ENCODE peak calls at places on chromosome 6, in four cellular contexts. One of them, this sample, is unnamed.

GRCh38 chr6:129853996-129854711 is 7.0 kb downstream of the TMEM244 start:
- DNase-seq in CD4-positive, alpha-beta memory T cell: no peak
- DNase-seq in SK-N-MC: no peak
- DNase-seq in transverse colon: no peak
- DNase-seq in this sample: no peak

GRCh38 chr6:113632220-113632864 is 224.8 kb upstream of the MARCKS start:
- DNase-seq in CD4-positive, alpha-beta memory T cell: no peak
- DNase-seq in SK-N-MC: no peak
- DNase-seq in transverse colon: peak; percentile 54
- DNase-seq in this sample: peak; percentile 79

GRCh38 chr6:24484657-24485318 is 4.6 kb downstream of the GPLD1 start:
- DNase-seq in CD4-positive, alpha-beta memory T cell: no peak
- DNase-seq in SK-N-MC: no peak
- DNase-seq in transverse colon: no peak
- DNase-seq in this sample: no peak

GRCh38 chr6:157893238-157893637 is 70.2 kb downstream of the SNX9 start:
- DNase-seq in CD4-positive, alpha-beta memory T cell: peak; percentile 51
- DNase-seq in SK-N-MC: no peak
- DNase-seq in transverse colon: no peak
- DNase-seq in this sample: no peak

GRCh38 chr6:55705381-55705780 is 126.4 kb upstream of the HMGCLL1 start:
- DNase-seq in CD4-positive, alpha-beta memory T cell: no peak
- DNase-seq in SK-N-MC: no peak
- DNase-seq in transverse colon: no peak
- DNase-seq in this sample: no peak

GRCh38 chr6:50467931-50468330 is 245.4 kb upstream of the TFAP2D start:
- DNase-seq in CD4-positive, alpha-beta memory T cell: no peak
- DNase-seq in SK-N-MC: no peak
- DNase-seq in transverse colon: no peak
- DNase-seq in this sample: no peak

GRCh38 chr6:4937414-4937813 is 66.4 kb downstream of the RPP40 start:
- DNase-seq in CD4-positive, alpha-beta memory T cell: no peak
- DNase-seq in SK-N-MC: no peak
- DNase-seq in transverse colon: no peak
- DNase-seq in this sample: no peak

GRCh38 chr6:13924949-13925881 is at the start of gene RNF182:
- DNase-seq in CD4-positive, alpha-beta memory T cell: peak; percentile 8
- DNase-seq in SK-N-MC: no peak
- DNase-seq in transverse colon: peak; percentile 23
- DNase-seq in this sample: peak; percentile 33

GRCh38 chr6:25346064-25346463 is 66.9 kb downstream of the CARMIL1 start:
- DNase-seq in CD4-positive, alpha-beta memory T cell: no peak
- DNase-seq in SK-N-MC: no peak
- DNase-seq in transverse colon: no peak
- DNase-seq in this sample: peak; percentile 57

GRCh38 chr6:25882066-25882496 is 8.0 kb upstream of the SLC17A3 start:
- DNase-seq in CD4-positive, alpha-beta memory T cell: no peak
- DNase-seq in SK-N-MC: no peak
- DNase-seq in transverse colon: peak; percentile 13
- DNase-seq in this sample: peak; percentile 56

GRCh38 chr6:144644776-144645175 is 359.6 kb downstream of the UTRN start:
- DNase-seq in CD4-positive, alpha-beta memory T cell: no peak
- DNase-seq in SK-N-MC: no peak
- DNase-seq in transverse colon: no peak
- DNase-seq in this sample: no peak

GRCh38 chr6:35302604-35303218 is 5.1 kb downstream of the DEF6 start:
- DNase-seq in CD4-positive, alpha-beta memory T cell: peak; percentile 86
- DNase-seq in SK-N-MC: no peak
- DNase-seq in transverse colon: peak; percentile 82
- DNase-seq in this sample: peak; percentile 83

GRCh38 chr6:70180904-70181599 is 121.8 kb downstream of the COL9A1 start:
- DNase-seq in CD4-positive, alpha-beta memory T cell: no peak
- DNase-seq in SK-N-MC: peak; percentile 89
- DNase-seq in transverse colon: no peak
- DNase-seq in this sample: no peak

GRCh38 chr6:90106449-90106848 is 190.2 kb downstream of the BACH2 start:
- DNase-seq in CD4-positive, alpha-beta memory T cell: no peak
- DNase-seq in SK-N-MC: no peak
- DNase-seq in transverse colon: no peak
- DNase-seq in this sample: no peak

GRCh38 chr6:27672113-27672799 is 199.4 kb upstream of the ZNF184 start:
- DNase-seq in CD4-positive, alpha-beta memory T cell: no peak
- DNase-seq in SK-N-MC: no peak
- DNase-seq in transverse colon: peak; percentile 14
- DNase-seq in this sample: peak; percentile 24

GRCh38 chr6:149728499-149729234 is 10.8 kb upstream of the LATS1 start:
- DNase-seq in CD4-positive, alpha-beta memory T cell: no peak
- DNase-seq in SK-N-MC: no peak
- DNase-seq in transverse colon: no peak
- DNase-seq in this sample: peak; percentile 68
- H3K36me3 ChIP-seq in CD4-positive, alpha-beta memory T cell: peaks cover 38% of the 10 kb centered on the region
- H3K36me3 ChIP-seq in SK-N-MC: peaks cover 63% of the 10 kb centered on the region
- H3K36me3 ChIP-seq in transverse colon: peaks cover 31% of the 10 kb centered on the region
- H3K36me3 ChIP-seq in this sample: peaks cover 7% of the 10 kb centered on the region

GRCh38 chr6:119205911-119206617 is 127.6 kb upstream of the FAM184A start:
- DNase-seq in CD4-positive, alpha-beta memory T cell: no peak
- DNase-seq in SK-N-MC: no peak
- DNase-seq in transverse colon: no peak
- DNase-seq in this sample: no peak
- H3K36me3 ChIP-seq in CD4-positive, alpha-beta memory T cell: peaks cover 5% of the 10 kb centered on the region
- H3K36me3 ChIP-seq in SK-N-MC: no peaks in the 10 kb centered on the region
- H3K36me3 ChIP-seq in transverse colon: peaks cover 18% of the 10 kb centered on the region
- H3K36me3 ChIP-seq in this sample: peaks cover 10% of the 10 kb centered on the region

DNA sequence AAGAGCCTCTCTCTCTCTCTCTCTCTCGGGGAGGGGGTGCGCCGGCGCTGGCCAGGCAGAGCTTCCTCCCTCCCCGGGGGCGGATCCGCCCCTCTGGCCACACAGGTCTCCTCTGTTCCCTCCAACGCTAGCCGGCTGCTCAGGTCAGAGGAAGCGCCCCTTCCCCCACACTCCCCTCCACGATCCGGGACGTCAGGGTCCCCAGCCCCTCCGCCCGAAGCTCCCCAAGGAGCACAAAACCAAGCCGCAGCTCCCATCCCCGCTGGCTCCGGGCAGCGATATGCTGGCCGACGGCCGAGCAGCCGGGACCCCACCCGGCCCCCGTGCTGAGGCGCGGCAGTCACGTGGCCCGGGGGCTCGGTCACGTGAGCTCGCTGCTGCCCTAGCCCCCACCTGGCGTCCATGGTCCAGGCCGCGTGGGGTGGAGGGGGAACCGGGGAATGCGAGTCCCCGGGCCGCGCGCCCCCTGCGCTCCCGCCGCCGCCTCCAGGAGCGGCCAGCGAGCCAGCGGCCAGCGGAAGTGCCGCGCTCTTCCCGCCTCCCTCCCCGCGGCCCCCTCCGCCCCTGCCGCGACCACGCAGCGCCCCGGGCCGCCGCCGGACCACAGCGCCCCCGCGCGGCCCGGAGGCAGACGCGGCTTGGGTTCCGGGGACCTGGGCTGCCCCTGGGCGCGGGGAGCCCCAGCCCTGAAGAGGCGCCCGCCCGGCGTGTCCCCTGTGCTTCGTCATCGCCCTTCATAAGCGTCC is at the start of gene SLC35B2:
- DNase-seq in CD4-positive, alpha-beta memory T cell: peak; percentile 68
- DNase-seq in SK-N-MC: no peak
- DNase-seq in transverse colon: peak; percentile 70
- DNase-seq in this sample: peak; percentile 62
- H3K36me3 ChIP-seq in CD4-positive, alpha-beta memory T cell: peaks cover 55% of the 10 kb centered on the region
- H3K36me3 ChIP-seq in SK-N-MC: peaks cover 31% of the 10 kb centered on the region
- H3K36me3 ChIP-seq in transverse colon: peaks cover 26% of the 10 kb centered on the region
- H3K36me3 ChIP-seq in this sample: peaks cover 9% of the 10 kb centered on the region

GRCh38 chr6:78989191-78989590 is 88.9 kb downstream of the PHIP start:
- DNase-seq in CD4-positive, alpha-beta memory T cell: no peak
- DNase-seq in SK-N-MC: no peak
- DNase-seq in transverse colon: no peak
- DNase-seq in this sample: no peak
- H3K36me3 ChIP-seq in CD4-positive, alpha-beta memory T cell: peaks cover 42% of the 10 kb centered on the region
- H3K36me3 ChIP-seq in SK-N-MC: peaks cover 89% of the 10 kb centered on the region
- H3K36me3 ChIP-seq in transverse colon: peaks cover 92% of the 10 kb centered on the region
- H3K36me3 ChIP-seq in this sample: peaks cover 2% of the 10 kb centered on the region

GRCh38 chr6:128295670-128296069 is 224.7 kb downstream of the PTPRK start:
- DNase-seq in CD4-positive, alpha-beta memory T cell: no peak
- DNase-seq in SK-N-MC: no peak
- DNase-seq in transverse colon: no peak
- DNase-seq in this sample: no peak
- H3K36me3 ChIP-seq in CD4-positive, alpha-beta memory T cell: no peaks in the 10 kb centered on the region
- H3K36me3 ChIP-seq in SK-N-MC: no peaks in the 10 kb centered on the region
- H3K36me3 ChIP-seq in transverse colon: no peaks in the 10 kb centered on the region
- H3K36me3 ChIP-seq in this sample: no peaks in the 10 kb centered on the region

DNA sequence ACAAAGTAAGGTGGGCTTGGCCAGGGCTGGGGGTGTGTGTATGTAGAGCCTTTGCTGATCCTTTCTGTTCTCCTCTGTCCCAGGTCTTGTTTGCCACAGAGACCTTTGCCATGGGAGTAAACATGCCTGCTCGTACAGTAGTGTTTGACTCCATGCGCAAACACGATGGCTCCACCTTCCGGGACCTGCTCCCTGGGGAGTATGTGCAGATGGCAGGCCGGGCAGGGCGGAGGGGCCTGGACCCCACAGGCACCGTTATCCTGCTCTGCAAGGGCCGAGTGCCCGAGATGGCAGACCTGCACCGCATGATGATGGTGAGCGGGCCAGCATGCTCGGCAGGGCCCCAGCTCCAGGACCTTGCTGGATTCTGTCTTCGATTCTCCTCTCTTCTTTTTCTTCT is 6.2 kb downstream of the DXO start:
- DNase-seq in CD4-positive, alpha-beta memory T cell: no peak
- DNase-seq in SK-N-MC: no peak
- DNase-seq in transverse colon: no peak
- DNase-seq in this sample: no peak
- H3K36me3 ChIP-seq in CD4-positive, alpha-beta memory T cell: peaks cover 88% of the 10 kb centered on the region
- H3K36me3 ChIP-seq in SK-N-MC: peaks cover 66% of the 10 kb centered on the region
- H3K36me3 ChIP-seq in transverse colon: peaks cover 36% of the 10 kb centered on the region
- H3K36me3 ChIP-seq in this sample: peaks cover 35% of the 10 kb centered on the region

GRCh38 chr6:111563581-111563980 is 42.1 kb downstream of the TRAF3IP2 start:
- DNase-seq in CD4-positive, alpha-beta memory T cell: no peak
- DNase-seq in SK-N-MC: no peak
- DNase-seq in transverse colon: no peak
- DNase-seq in this sample: no peak

GRCh38 chr6:111566222-111566717 is 39.4 kb downstream of the TRAF3IP2 start:
- DNase-seq in CD4-positive, alpha-beta memory T cell: no peak
- DNase-seq in SK-N-MC: no peak
- DNase-seq in transverse colon: no peak
- DNase-seq in this sample: no peak

GRCh38 chr6:111564482-111564945 is 41.2 kb downstream of the TRAF3IP2 start:
- DNase-seq in CD4-positive, alpha-beta memory T cell: no peak
- DNase-seq in SK-N-MC: no peak
- DNase-seq in transverse colon: no peak
- DNase-seq in this sample: no peak

GRCh38 chr6:111566873-111567517 is 38.7 kb downstream of the TRAF3IP2 start:
- DNase-seq in CD4-positive, alpha-beta memory T cell: no peak
- DNase-seq in SK-N-MC: no peak
- DNase-seq in transverse colon: no peak
- DNase-seq in this sample: no peak

GRCh38 chr6:111565316-111566221 is 40.1 kb downstream of the TRAF3IP2 start:
- DNase-seq in CD4-positive, alpha-beta memory T cell: no peak
- DNase-seq in SK-N-MC: no peak
- DNase-seq in transverse colon: no peak
- DNase-seq in this sample: peak; percentile 46
- H3K36me3 ChIP-seq in CD4-positive, alpha-beta memory T cell: peaks cover 29% of the 10 kb centered on the region
- H3K36me3 ChIP-seq in SK-N-MC: no peaks in the 10 kb centered on the region
- H3K36me3 ChIP-seq in transverse colon: peaks cover 10% of the 10 kb centered on the region
- H3K36me3 ChIP-seq in this sample: peaks cover 6% of the 10 kb centered on the region

GRCh38 chr6:154980273-154981070 is 14.6 kb upstream of the TIAM2 start:
- DNase-seq in CD4-positive, alpha-beta memory T cell: no peak
- DNase-seq in SK-N-MC: no peak
- DNase-seq in transverse colon: no peak
- DNase-seq in this sample: no peak
- H3K36me3 ChIP-seq in CD4-positive, alpha-beta memory T cell: no peaks in the 10 kb centered on the region
- H3K36me3 ChIP-seq in SK-N-MC: no peaks in the 10 kb centered on the region
- H3K36me3 ChIP-seq in transverse colon: no peaks in the 10 kb centered on the region
- H3K36me3 ChIP-seq in this sample: no peaks in the 10 kb centered on the region

DNA sequence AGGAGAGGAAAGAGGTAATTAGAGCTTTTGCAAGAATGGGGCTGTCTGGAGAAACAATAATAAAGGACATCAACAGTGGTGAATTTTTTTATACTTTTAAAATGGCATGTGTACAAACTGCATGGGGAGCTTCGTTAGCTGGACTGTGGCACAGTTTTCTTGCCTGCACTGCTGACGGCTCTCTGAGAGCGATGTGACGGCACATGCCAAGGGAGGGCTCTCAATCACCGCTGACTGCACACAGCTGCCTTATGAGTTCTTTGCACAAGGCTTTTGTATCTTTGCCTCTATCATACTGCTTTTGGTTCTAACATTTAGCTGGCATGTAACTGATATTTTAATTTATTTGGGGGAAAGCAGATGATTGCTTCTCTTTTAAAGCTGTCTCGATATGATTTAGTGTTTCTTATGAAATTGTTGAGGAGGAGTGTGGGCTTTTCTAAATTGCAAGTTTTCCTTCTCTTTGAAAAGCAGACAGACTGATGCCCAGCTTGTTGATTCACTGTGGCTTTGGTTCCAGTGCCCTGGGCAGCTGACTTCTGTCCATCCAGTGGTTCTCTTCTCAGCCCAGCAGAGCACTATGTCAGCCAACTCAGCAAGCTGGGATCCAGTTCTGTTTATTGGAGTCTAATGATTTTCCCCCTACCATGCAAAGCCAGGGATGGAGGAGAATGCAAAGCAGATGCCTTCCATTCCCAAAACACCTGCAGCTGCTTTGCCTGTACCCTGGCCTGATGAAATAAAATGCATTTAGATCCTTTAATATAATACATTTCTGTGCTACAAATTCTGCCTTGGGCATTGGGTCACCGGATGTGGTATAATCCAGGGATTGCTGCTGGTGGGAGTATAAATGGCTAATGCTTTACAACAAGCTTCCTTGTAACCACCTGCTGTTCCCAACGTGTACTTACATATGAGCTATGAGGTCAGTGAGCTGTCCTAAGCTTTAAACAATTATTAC is 323.9 kb downstream of the ZFAND3 start:
- DNase-seq in CD4-positive, alpha-beta memory T cell: no peak
- DNase-seq in SK-N-MC: no peak
- DNase-seq in transverse colon: no peak
- DNase-seq in this sample: no peak
- H3K36me3 ChIP-seq in CD4-positive, alpha-beta memory T cell: no peaks in the 10 kb centered on the region
- H3K36me3 ChIP-seq in SK-N-MC: peaks cover 6% of the 10 kb centered on the region
- H3K36me3 ChIP-seq in transverse colon: no peaks in the 10 kb centered on the region
- H3K36me3 ChIP-seq in this sample: peaks cover 10% of the 10 kb centered on the region

This sample was measured in small intestine.